ENCODE peak calls at places on chromosomes 6 and 20, in seven cellular contexts. E, V, M, G, Z, T and D are unnamed samples.
A peak's percentile ranks its signal among the peaks of the same experiment; 100 is the strongest.

GRCh38 chr20:24589381-24589780 is 120.0 kb downstream of the SYNDIG1 start:
- DNase-seq in M (no peak), T (no peak), G (no peak), E (no peak), V (no peak), Z (no peak), D (no peak)

GRCh38 chr6:111173946-111174345 is 86.6 kb downstream of the SLC16A10 start:
- DNase-seq in G (no peak), M (no peak), Z (no peak), V (no peak), T (no peak), E (no peak), D (no peak)

GRCh38 chr6:1088441-1089001 is 223.4 kb upstream of the FOXQ1 start:
- DNase-seq in Z (no peak), E (no peak), T (no peak), V (no peak), M (no peak), G (no peak), D (no peak)

GRCh38 chr20:56343861-56344381 is 14.9 kb upstream of the FAM210B start:
- DNase-seq in M (no peak), T (peak; percentile 62), G (no peak), Z (peak; percentile 75), V (peak; percentile 56), E (no peak), D (peak; percentile 82)

GRCh38 chr6:36054965-36055364 is 27.4 kb downstream of the MAPK14 start:
- DNase-seq in V (no peak), Z (no peak), G (no peak), E (no peak), M (no peak), T (no peak), D (no peak)

GRCh38 chr6:32685603-32686002 is 19.1 kb upstream of the HLA-DQB1 start:
- DNase-seq in M (no peak), G (peak; percentile 6), V (peak; percentile 9), E (peak; percentile 23), T (no peak), Z (no peak), D (no peak)

GRCh38 chr6:16804007-16804303 is 42.7 kb upstream of the ATXN1 start:
- DNase-seq in E (no peak), Z (no peak), V (no peak), T (no peak), G (peak; percentile 44), M (no peak), D (no peak)

GRCh38 chr20:47814632-47815415 is 29.5 kb upstream of the SULF2 start:
- DNase-seq in T (no peak), G (no peak), V (no peak), Z (no peak), E (no peak), M (no peak), D (no peak)

GRCh38 chr6:3419624-3420272 is 37.1 kb downstream of the SLC22A23 start:
- DNase-seq in T (no peak), Z (peak; percentile 54), M (peak; percentile 53), E (peak; percentile 10), G (peak; percentile 76), V (peak; percentile 66), D (no peak)

GRCh38 chr6:13272131-13273046 is 55.9 kb downstream of the TBC1D7 start:
- DNase-seq in T (no peak), Z (no peak), V (peak; percentile 62), E (no peak), G (peak; percentile 54), M (no peak), D (peak; percentile 54)